ENCODE peak calls at places on chromosomes 2 and 18, in four cellular contexts. One of them, this sample, is unnamed.
A peak's percentile ranks its signal among the peaks of the same experiment; 100 is the strongest.

GRCh38 chr18:62152844-62153243 is 34.0 kb downstream of the PIGN start:
- DNase-seq in Ammon's horn: no peak
- DNase-seq in lower lobe of right lung: no peak
- DNase-seq in AG08396: no peak
- DNase-seq in this sample: peak; percentile 13

GRCh38 chr18:22676423-22676822 is 256.7 kb upstream of the RBBP8 start:
- DNase-seq in Ammon's horn: no peak
- DNase-seq in AG08396: no peak
- DNase-seq in lower lobe of right lung: no peak
- DNase-seq in this sample: no peak

GRCh38 chr2:23422089-23423061 is 37.4 kb downstream of the KLHL29 start:
- DNase-seq in AG08396: no peak
- DNase-seq in Ammon's horn: no peak
- DNase-seq in lower lobe of right lung: no peak
- DNase-seq in this sample: no peak

GRCh38 chr2:168136392-168136977 is 110.9 kb downstream of the STK39 start:
- DNase-seq in AG08396: no peak
- DNase-seq in Ammon's horn: peak; percentile 31
- DNase-seq in lower lobe of right lung: no peak
- DNase-seq in this sample: peak; percentile 59

GRCh38 chr2:108586631-108587030 is 52.4 kb downstream of the LIMS1 start:
- DNase-seq in AG08396: no peak
- DNase-seq in lower lobe of right lung: no peak
- DNase-seq in Ammon's horn: no peak
- DNase-seq in this sample: no peak

GRCh38 chr2:220410296-220410695 is 782.9 kb downstream of the SLC4A3 start:
- DNase-seq in lower lobe of right lung: no peak
- DNase-seq in Ammon's horn: no peak
- DNase-seq in AG08396: no peak
- DNase-seq in this sample: no peak

GRCh38 chr2:74696758-74697327 is 42.8 kb downstream of the SEMA4F start:
- DNase-seq in Ammon's horn: no peak
- DNase-seq in AG08396: peak; percentile 20
- DNase-seq in lower lobe of right lung: no peak
- DNase-seq in this sample: no peak

GRCh38 chr2:49770919-49771318 is 616.6 kb upstream of the FSHR start:
- DNase-seq in AG08396: no peak
- DNase-seq in Ammon's horn: peak; percentile 54
- DNase-seq in lower lobe of right lung: no peak
- DNase-seq in this sample: peak; percentile 85

GRCh38 chr18:49111191-49111988 is 160.6 kb upstream of the SMAD7 start:
- DNase-seq in AG08396: no peak
- DNase-seq in Ammon's horn: no peak
- DNase-seq in lower lobe of right lung: no peak
- DNase-seq in this sample: no peak

GRCh38 chr2:112812318-112813042 is 24.1 kb downstream of the IL1B start:
- DNase-seq in Ammon's horn: no peak
- DNase-seq in AG08396: no peak
- DNase-seq in lower lobe of right lung: no peak
- DNase-seq in this sample: no peak